ENCODE peak calls at places on chromosome 10, in five cellular contexts. R, P, F, W and X are unnamed samples.

GRCh38 chr10:117217196-117217761 is 20.0 kb downstream of the KCNK18 start:
- DNase-seq in R (peak), P (peak), F (no peak), W (no peak), X (no peak)

GRCh38 chr10:127155221-127155620 is 41.2 kb downstream of the INSYN2A start:
- DNase-seq in R (no peak), P (no peak), F (no peak), W (no peak), X (no peak)

GRCh38 chr10:72637398-72637857 is 11.5 kb upstream of the MICU1 start:
- DNase-seq in R (no peak), P (peak), F (peak), W (no peak), X (no peak)

GRCh38 chr10:34157501-34157900 is 657.6 kb downstream of the PARD3 start:
- DNase-seq in R (no peak), P (no peak), F (no peak), W (no peak), X (no peak)

GRCh38 chr10:72089618-72090017 is 1.3 kb upstream of the SPOCK2 start:
- DNase-seq in R (no peak), P (no peak), F (no peak), W (no peak), X (no peak)

GRCh38 chr10:71419002-71419540 is 22.4 kb downstream of the CDH23 start:
- DNase-seq in R (no peak), P (no peak), F (no peak), W (no peak), X (no peak)

GRCh38 chr10:63391812-63392211 is 74.0 kb downstream of the JMJD1C start:
- DNase-seq in R (no peak), P (no peak), F (no peak), W (no peak), X (no peak)

GRCh38 chr10:69960606-69961167 is 92.0 kb upstream of the MACROH2A2 start:
- DNase-seq in R (no peak), P (no peak), F (no peak), W (no peak), X (no peak)

GRCh38 chr10:69750011-69750373 is 51.7 kb upstream of the COL13A1 start:
- DNase-seq in R (no peak), P (no peak), F (no peak), W (no peak), X (no peak)

GRCh38 chr10:31820096-31820495 is 108.5 kb downstream of the ARHGAP12 start:
- DNase-seq in R (no peak), P (no peak), F (no peak), W (no peak), X (no peak)

GRCh38 chr10:122342293-122343134 is 32.0 kb upstream of the PLEKHA1 start:
- DNase-seq in R (peak), P (peak), F (no peak), W (no peak), X (peak)

GRCh38 chr10:68424454-68425014 is 17.5 kb upstream of the RUFY2 start:
- DNase-seq in R (no peak), P (no peak), F (no peak), W (no peak), X (no peak)

GRCh38 chr10:86079088-86079487 is 287.5 kb downstream of the GRID1 start:
- DNase-seq in R (no peak), P (no peak), F (no peak), W (peak), X (no peak)

GRCh38 chr10:52486840-52487611 is 172.9 kb downstream of the DKK1 start:
- DNase-seq in R (no peak), P (no peak), F (no peak), W (no peak), X (peak)

GRCh38 chr10:117537436-117537903 is 5.1 kb upstream of the EMX2 start:
- DNase-seq in R (peak), P (peak), F (no peak), W (no peak), X (no peak)

GRCh38 chr10:97612386-97612785 is 20.9 kb downstream of the MORN4 start:
- DNase-seq in R (no peak), P (peak), F (no peak), W (no peak), X (no peak)

GRCh38 chr10:97025613-97026242 is 160.0 kb downstream of the SLIT1 start:
- DNase-seq in R (peak), P (peak), F (no peak), W (no peak), X (no peak)

GRCh38 chr10:94108200-94108599 is 114.5 kb downstream of the PLCE1 start:
- DNase-seq in R (no peak), P (no peak), F (no peak), W (no peak), X (peak)

GRCh38 chr10:85863301-85864172 is 503.1 kb downstream of the GRID1 start:
- DNase-seq in R (no peak), P (peak), F (no peak), W (peak), X (no peak)

GRCh38 chr10:37855691-37856090 is 1.7 kb downstream of the ZNF248 start:
- DNase-seq in R (no peak), P (no peak), F (no peak), W (no peak), X (no peak)

GRCh38 chr10:90326498-90327267 is 531.2 kb downstream of the HTR7 start:
- DNase-seq in R (no peak), P (no peak), F (no peak), W (no peak), X (no peak)

GRCh38 chr10:92490387-92490786 is 83.5 kb downstream of the IDE start:
- DNase-seq in R (no peak), P (no peak), F (no peak), W (no peak), X (no peak)

GRCh38 chr10:3478632-3479240 is 306.2 kb upstream of the PITRM1 start:
- DNase-seq in R (no peak), P (no peak), F (no peak), W (no peak), X (no peak)

GRCh38 chr10:3476186-3476585 is 303.6 kb upstream of the PITRM1 start:
- DNase-seq in R (no peak), P (no peak), F (no peak), W (no peak), X (no peak)

GRCh38 chr10:3476640-3477448 is 304.3 kb upstream of the PITRM1 start:
- DNase-seq in R (no peak), P (no peak), F (no peak), W (no peak), X (no peak)

GRCh38 chr10:3478153-3478552 is 305.6 kb upstream of the PITRM1 start:
- DNase-seq in R (no peak), P (peak), F (no peak), W (no peak), X (no peak)

GRCh38 chr10:3477683-3478082 is 305.1 kb upstream of the PITRM1 start:
- DNase-seq in R (no peak), P (peak), F (no peak), W (no peak), X (no peak)
- TF ChIP-seq CTCF in R (no peak), P (no peak), F (no peak), W (no peak), X (no peak)

GRCh38 chr10:79072994-79073654 is 4.4 kb downstream of the ZMIZ1 start:
- DNase-seq in R (no peak), P (no peak), F (no peak), W (no peak), X (no peak)
- TF ChIP-seq CTCF in R (no peak), P (no peak), F (no peak), W (no peak), X (no peak)

GRCh38 chr10:12484945-12485805 is 135.8 kb downstream of the CAMK1D start:
- DNase-seq in R (no peak), P (peak), F (no peak), W (peak), X (no peak)
- TF ChIP-seq CTCF in R (no peak), P (peak), F (peak), W (no peak), X (no peak)

GRCh38 chr10:7819126-7819470 is 793 bp downstream of the TAF3 start:
- DNase-seq in R (peak), P (peak), F (no peak), W (no peak), X (peak)
- TF ChIP-seq CTCF in R (no peak), P (no peak), F (peak), W (no peak), X (peak)

DNA sequence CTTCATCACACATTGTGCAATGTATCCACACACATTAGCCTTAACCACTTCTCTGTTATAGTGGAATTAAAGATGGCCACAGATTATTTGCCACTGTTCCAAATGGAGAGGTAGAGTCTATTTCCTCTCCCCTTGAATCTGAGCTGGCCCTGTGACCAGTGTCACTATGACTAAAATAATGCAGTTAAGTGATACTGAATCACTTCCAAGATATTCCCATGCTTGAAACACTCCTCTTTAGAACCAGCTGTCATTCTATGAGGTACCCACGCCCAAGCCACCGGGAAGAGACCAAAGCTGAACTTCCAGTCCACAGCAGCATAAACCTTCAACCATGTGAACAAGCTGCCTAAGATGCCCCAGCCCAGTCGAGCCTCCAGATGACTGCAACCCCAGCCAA is 2.1 kb upstream of the DHX32 start:
- DNase-seq in R (no peak), P (no peak), F (no peak), W (no peak), X (no peak)
- TF ChIP-seq CTCF in R (no peak), P (no peak), F (no peak), W (no peak), X (no peak)

DNA sequence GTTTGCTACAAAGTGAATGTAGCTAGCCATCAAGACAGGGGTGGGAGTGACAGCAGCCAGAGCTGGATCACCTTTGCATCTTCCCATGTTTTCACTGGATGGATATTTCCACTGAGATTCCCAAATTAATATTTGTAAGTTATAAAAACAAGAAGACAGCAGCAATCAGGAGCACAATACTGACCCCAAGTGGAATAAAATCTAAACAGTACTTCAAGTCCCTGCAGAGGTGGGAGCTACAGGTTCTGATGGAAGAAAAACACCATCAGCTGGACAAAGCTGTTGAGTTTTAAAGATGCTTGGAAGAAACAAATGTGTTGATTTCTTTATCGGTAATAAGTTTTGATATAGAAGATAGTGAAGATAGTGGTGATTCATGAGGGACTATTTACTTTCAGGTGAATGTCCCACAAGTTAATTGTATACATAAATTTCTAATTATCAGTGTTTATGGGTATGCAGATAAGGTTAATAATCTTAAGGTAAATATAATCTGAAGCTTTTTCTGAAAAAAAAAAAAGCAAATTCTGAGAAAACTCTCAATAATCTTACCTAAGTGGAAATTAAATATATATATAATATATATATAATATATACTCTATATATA is 129.3 kb downstream of the SLC16A9 start:
- DNase-seq in R (no peak), P (no peak), F (no peak), W (no peak), X (peak)
- TF ChIP-seq CTCF in R (no peak), P (no peak), F (peak), W (no peak), X (peak)

DNA sequence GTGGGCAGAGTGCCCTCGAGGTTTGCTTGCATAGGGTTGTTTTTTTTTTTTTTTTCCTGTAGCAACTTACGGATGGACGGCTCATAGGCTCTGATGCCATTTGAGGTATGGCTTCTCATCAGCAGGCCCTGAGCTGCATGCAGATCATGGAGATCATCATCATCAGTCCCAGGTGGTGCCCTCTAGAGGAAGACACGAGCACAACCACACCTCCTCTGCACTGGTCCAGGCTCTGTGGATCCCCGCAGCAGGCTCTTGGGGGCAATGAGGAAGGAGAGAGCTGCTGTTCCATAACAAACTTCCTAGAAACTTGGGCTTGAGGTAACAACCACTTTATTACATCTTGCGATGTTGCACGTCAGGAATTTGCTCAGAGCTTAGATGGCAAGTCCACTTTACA is 132.7 kb upstream of the CXCL12 start:
- DNase-seq in R (no peak), P (no peak), F (no peak), W (no peak), X (no peak)
- TF ChIP-seq CTCF in R (peak), P (peak), F (no peak), W (no peak), X (no peak)

GRCh38 chr10:103854687-103855423 is 521 bp downstream of the SH3PXD2A start:
- DNase-seq in R (peak), P (peak), F (no peak), W (no peak), X (no peak)
- TF ChIP-seq CTCF in R (no peak), P (no peak), F (no peak), W (no peak), X (peak)

DNA sequence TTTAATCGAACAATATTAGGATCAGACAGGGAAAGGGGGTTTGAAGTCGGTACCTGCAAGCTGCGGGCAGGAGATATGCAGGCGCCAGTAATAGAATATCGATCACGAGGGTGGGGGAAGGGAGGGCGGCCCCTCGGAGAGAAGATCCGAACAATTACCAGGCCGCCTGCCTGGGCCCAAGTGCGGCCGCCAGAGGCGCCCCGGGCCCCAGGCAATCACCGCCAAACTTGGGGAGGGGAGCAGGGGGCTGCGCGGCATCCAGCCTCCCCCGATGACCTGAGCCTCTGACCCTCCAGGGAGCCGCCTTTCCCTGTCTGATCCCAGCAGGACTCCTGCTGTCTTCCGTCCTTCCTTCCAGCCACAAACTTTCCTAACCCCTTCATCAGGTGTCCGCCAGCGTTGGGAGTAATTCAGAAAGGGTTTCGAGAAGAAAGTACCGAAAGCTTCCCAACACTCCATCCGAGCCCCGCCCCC is 1.1 kb downstream of the NKX1-2 start:
- DNase-seq in R (peak), P (no peak), F (no peak), W (no peak), X (no peak)
- TF ChIP-seq CTCF in R (peak), P (no peak), F (no peak), W (no peak), X (no peak)

GRCh38 chr10:114083040-114083439 is 39.4 kb downstream of the ADRB1 start:
- DNase-seq in R (no peak), P (no peak), F (no peak), W (no peak), X (no peak)

GRCh38 chr10:114084225-114084624 is 40.6 kb downstream of the ADRB1 start:
- DNase-seq in R (no peak), P (no peak), F (no peak), W (no peak), X (no peak)

GRCh38 chr10:114087655-114088054 is 44.0 kb downstream of the ADRB1 start:
- DNase-seq in R (no peak), P (no peak), F (no peak), W (no peak), X (no peak)

GRCh38 chr10:114081911-114082583 is 38.4 kb downstream of the ADRB1 start:
- DNase-seq in R (no peak), P (no peak), F (no peak), W (no peak), X (no peak)

GRCh38 chr10:114087255-114087654 is 43.6 kb downstream of the ADRB1 start:
- DNase-seq in R (no peak), P (no peak), F (no peak), W (no peak), X (no peak)
- TF ChIP-seq CTCF in R (peak), P (no peak), F (no peak), W (no peak), X (no peak)